ENCODE peak calls at places on chromosomes 7 and 10, in eight cellular contexts. C, X, O, W, F, I, E and S are unnamed samples.

GRCh38 chr7:107463139-107464078 is 6.4 kb upstream of the GPR22 start:
- DNase-seq in C (peak; percentile 33), X (peak; percentile 15), O (peak; percentile 54), W (no peak), F (no peak), I (peak; percentile 58), E (peak; percentile 80), S (peak; percentile 75)

GRCh38 chr10:121572857-121573540 is 25.2 kb downstream of the FGFR2 start:
- DNase-seq in C (no peak), X (no peak), O (peak; percentile 25), W (no peak), F (no peak), I (no peak), E (no peak), S (no peak)

GRCh38 chr7:42945821-42946615 is 13.8 kb downstream of the MRPL32 start:
- DNase-seq in C (peak; percentile 70), X (no peak), O (no peak), W (no peak), F (no peak), I (no peak), E (no peak), S (peak; percentile 19)

GRCh38 chr10:25756784-25757183 is 177.2 kb upstream of the MYO3A start:
- DNase-seq in C (no peak), X (no peak), O (no peak), W (no peak), F (no peak), I (no peak), E (no peak), S (no peak)

GRCh38 chr7:21971780-21972396 is 26.2 kb upstream of the CDCA7L start:
- DNase-seq in C (no peak), X (no peak), O (no peak), W (peak; percentile 21), F (no peak), I (no peak), E (no peak), S (no peak)

GRCh38 chr7:157816086-157816485 is 479.3 kb downstream of the DNAJB6 start:
- DNase-seq in C (no peak), X (no peak), O (no peak), W (no peak), F (no peak), I (no peak), E (no peak), S (no peak)

GRCh38 chr10:59301067-59301674 is 61.2 kb downstream of the FAM13C start:
- DNase-seq in C (no peak), X (no peak), O (no peak), W (no peak), F (no peak), I (no peak), E (no peak), S (no peak)

GRCh38 chr7:130897515-130898419 is 163.8 kb upstream of the KLF14 start:
- DNase-seq in C (no peak), X (no peak), O (no peak), W (no peak), F (no peak), I (no peak), E (no peak), S (no peak)

GRCh38 chr7:149741629-149742028 is 31.8 kb downstream of the ZNF467 start:
- DNase-seq in C (no peak), X (peak; percentile 46), O (no peak), W (no peak), F (no peak), I (no peak), E (no peak), S (no peak)

GRCh38 chr7:157980774-157981173 is 606.8 kb downstream of the PTPRN2 start:
- DNase-seq in C (no peak), X (no peak), O (no peak), W (no peak), F (peak; percentile 22), I (no peak), E (peak; percentile 34), S (no peak)

GRCh38 chr7:69199661-69200060 is 398.6 kb upstream of the AUTS2 start:
- DNase-seq in C (no peak), X (no peak), O (no peak), W (no peak), F (no peak), I (no peak), E (no peak), S (no peak)

GRCh38 chr7:54664235-54665228 is 94.5 kb downstream of the SEC61G start:
- DNase-seq in C (peak; percentile 16), X (peak; percentile 67), O (peak; percentile 72), W (no peak), F (no peak), I (peak; percentile 31), E (no peak), S (peak; percentile 44)

GRCh38 chr10:14839305-14839695 is 1.2 kb downstream of the HSPA14 start:
- DNase-seq in C (no peak), X (no peak), O (peak; percentile 30), W (no peak), F (no peak), I (no peak), E (no peak), S (no peak)

GRCh38 chr7:1351881-1352625 is 107.2 kb downstream of the MICALL2 start:
- DNase-seq in C (no peak), X (no peak), O (no peak), W (no peak), F (no peak), I (no peak), E (peak; percentile 46), S (no peak)

GRCh38 chr10:28939352-28940157 is 262.2 kb downstream of the BAMBI start:
- DNase-seq in C (peak; percentile 40), X (peak; percentile 92), O (peak; percentile 23), W (no peak), F (peak; percentile 66), I (peak; percentile 34), E (peak; percentile 68), S (peak; percentile 85)

GRCh38 chr7:158649279-158649678 is 55.3 kb downstream of the NCAPG2 start:
- DNase-seq in C (peak; percentile 60), X (peak; percentile 55), O (no peak), W (no peak), F (no peak), I (no peak), E (no peak), S (no peak)

GRCh38 chr10:123855013-123855684 is 36.5 kb downstream of the CPXM2 start:
- DNase-seq in C (no peak), X (no peak), O (no peak), W (no peak), F (no peak), I (no peak), E (no peak), S (no peak)
- TF ChIP-seq EP300 in C (no peak), X (no peak), O (no peak), W (no peak), F (no peak), I (no peak), E (no peak), S (no peak)

GRCh38 chr7:134891262-134892001 is 94.9 kb upstream of the AGBL3 start:
- DNase-seq in C (no peak), X (peak; percentile 90), O (peak; percentile 47), W (no peak), F (peak; percentile 91), I (peak; percentile 38), E (peak; percentile 94), S (peak; percentile 83)

GRCh38 chr7:134892963-134893362 is 93.3 kb upstream of the AGBL3 start:
- DNase-seq in C (no peak), X (no peak), O (no peak), W (no peak), F (no peak), I (no peak), E (no peak), S (no peak)

GRCh38 chr7:134893920-134894319 is 92.4 kb upstream of the AGBL3 start:
- DNase-seq in C (no peak), X (no peak), O (no peak), W (no peak), F (no peak), I (no peak), E (no peak), S (no peak)

GRCh38 chr7:134890246-134891240 is 95.8 kb upstream of the AGBL3 start:
- DNase-seq in C (no peak), X (no peak), O (no peak), W (peak; percentile 86), F (no peak), I (no peak), E (peak; percentile 75), S (peak; percentile 59)

DNA sequence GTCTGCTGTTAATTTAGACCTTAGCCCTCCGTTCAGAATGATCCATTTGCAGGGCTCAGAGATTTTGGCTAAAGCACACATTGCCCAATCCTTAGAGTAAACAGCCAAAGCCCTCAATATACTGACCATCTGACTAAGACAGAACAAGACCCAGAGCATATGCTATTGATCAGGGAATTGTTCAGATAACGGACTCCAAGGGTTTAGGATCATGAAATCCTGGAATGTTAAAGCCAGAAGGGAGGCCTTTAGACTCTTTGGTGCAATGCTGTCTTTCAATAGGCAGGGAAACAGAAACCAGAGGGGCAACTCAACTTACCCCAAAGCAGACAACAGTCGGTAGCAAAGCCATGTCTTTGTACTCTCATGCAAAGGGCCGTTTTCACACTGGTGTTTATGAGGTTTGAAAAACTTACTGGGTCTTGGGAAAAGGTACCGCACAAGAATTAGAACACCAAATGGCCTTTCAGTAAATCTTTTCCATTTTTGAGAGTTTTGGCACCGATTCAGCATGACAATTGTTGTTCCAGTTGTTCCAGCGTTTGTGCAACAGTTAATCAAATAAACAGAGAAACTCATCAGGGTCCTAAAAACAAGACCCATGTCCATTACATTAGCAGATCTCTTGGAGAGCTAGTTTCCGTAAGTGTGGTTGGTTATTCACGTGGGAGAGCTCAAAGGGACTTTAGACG is 94.2 kb upstream of the AGBL3 start:
- DNase-seq in C (no peak), X (no peak), O (no peak), W (no peak), F (no peak), I (no peak), E (no peak), S (no peak)
- H3K27ac ChIP-seq in C (no peak overlapping the region), X (peak overlapping the region; percentile 85), O (peak overlapping the region; percentile 74), W (peak overlapping the region; percentile 84), F (peak overlapping the region; percentile 85), I (peak overlapping the region; percentile 81), E (peak overlapping the region; percentile 88), S (no peak overlapping the region)

GRCh38 chr7:124322561-124322960 is 289.7 kb upstream of the TMEM229A start:
- DNase-seq in C (no peak), X (no peak), O (no peak), W (no peak), F (no peak), I (no peak), E (no peak), S (no peak)

GRCh38 chr7:124318716-124319115 is 285.8 kb upstream of the TMEM229A start:
- DNase-seq in C (no peak), X (no peak), O (no peak), W (no peak), F (no peak), I (no peak), E (no peak), S (no peak)

GRCh38 chr7:124328774-124329173 is 295.9 kb upstream of the TMEM229A start:
- DNase-seq in C (no peak), X (no peak), O (no peak), W (no peak), F (no peak), I (no peak), E (no peak), S (no peak)

GRCh38 chr7:124323597-124323996 is 290.7 kb upstream of the TMEM229A start:
- DNase-seq in C (no peak), X (no peak), O (no peak), W (no peak), F (no peak), I (no peak), E (no peak), S (no peak)

GRCh38 chr7:124324262-124324661 is 291.4 kb upstream of the TMEM229A start:
- DNase-seq in C (no peak), X (no peak), O (no peak), W (no peak), F (no peak), I (no peak), E (no peak), S (no peak)
- H3K4me3 ChIP-seq in C (no peak overlapping the region), X (no peak overlapping the region), O (no peak overlapping the region), W (no peak overlapping the region), F (no peak overlapping the region), I (no peak overlapping the region), E (no peak overlapping the region), S (no peak overlapping the region)

GRCh38 chr7:74372511-74373111 is 81.1 kb upstream of the GTF2IRD1 start:
- DNase-seq in C (no peak), X (no peak), O (peak; percentile 33), W (no peak), F (no peak), I (no peak), E (peak; percentile 90), S (peak; percentile 84)
- TF ChIP-seq EP300 in C (no peak), X (no peak), O (no peak), W (no peak), F (no peak), I (no peak), E (no peak), S (no peak)